ENCODE peak calls at places on chromosomes 7 and 10, in four cellular contexts. K is lower lobe of right lung, P is body of pancreas, R is aorta. H is an unnamed sample. For H3K9me3, the result is how much of the 10 kb centered on the place peaks cover.

GRCh38 chr10:50497758-50498157 is 126.0 kb downstream of the SGMS1 start:
- DNase-seq in P (no peak), K (no peak), R (no peak), H (no peak)

GRCh38 chr10:102302611-102303010 is 57.3 kb downstream of the GBF1 start:
- DNase-seq in P (no peak), K (no peak), R (no peak), H (no peak)

GRCh38 chr10:68302503-68302823 is 29.4 kb upstream of the HNRNPH3 start:
- DNase-seq in K (no peak), R (no peak), P (no peak), H (no peak)

GRCh38 chr7:145431834-145432233 is 596.0 kb upstream of the TPK1 start:
- DNase-seq in K (no peak), R (no peak), P (no peak), H (no peak)

GRCh38 chr10:79904671-79905321 is 44.1 kb downstream of the SFTPD start:
- DNase-seq in K (peak), R (peak), P (peak), H (peak)

GRCh38 chr10:72105098-72105475 is 16.7 kb upstream of the SPOCK2 start:
- DNase-seq in P (no peak), K (no peak), R (no peak), H (no peak)

GRCh38 chr7:1096156-1097119 is 8.5 kb downstream of the GPER1 start:
- DNase-seq in K (peak), R (peak), P (no peak), H (no peak)

GRCh38 chr10:14758994-14759664 is 15.6 kb downstream of the FAM107B start:
- DNase-seq in R (no peak), P (peak), K (no peak), H (no peak)

GRCh38 chr7:152587366-152587765 is 88.6 kb downstream of the XRCC2 start:
- DNase-seq in K (no peak), P (no peak), R (no peak), H (no peak)

GRCh38 chr10:80197972-80198591 is 7.3 kb downstream of the ANXA11 start:
- DNase-seq in R (peak), K (peak), P (peak), H (no peak)

GRCh38 chr7:150663802-150664494 is 21.6 kb upstream of the GIMAP2 start:
- DNase-seq in K (no peak), R (no peak), P (no peak), H (no peak)

GRCh38 chr10:100747826-100748231 is 2.4 kb downstream of the PAX2 start:
- DNase-seq in K (no peak), P (no peak), R (no peak), H (no peak)

GRCh38 chr7:25255603-25256320 is 27.5 kb upstream of the NPVF start:
- DNase-seq in K (no peak), P (peak), R (no peak), H (no peak)

GRCh38 chr10:28906440-28906839 is 229.1 kb downstream of the BAMBI start:
- DNase-seq in P (no peak), K (no peak), R (no peak), H (no peak)

GRCh38 chr7:117019786-117020604 is 66.7 kb downstream of the ST7 start:
- DNase-seq in K (peak), P (peak), R (peak), H (peak)

GRCh38 chr10:3323865-3324498 is 151.4 kb upstream of the PITRM1 start:
- DNase-seq in K (no peak), R (no peak), P (no peak), H (no peak)

GRCh38 chr7:68411742-68412141 is 1186.5 kb upstream of the AUTS2 start:
- DNase-seq in P (no peak), K (no peak), R (no peak), H (no peak)

GRCh38 chr7:8147760-8148463 is 114.1 kb downstream of the ICA1 start:
- DNase-seq in R (no peak), P (no peak), K (no peak), H (peak)

GRCh38 chr7:19116121-19117080 is 1.0 kb downstream of the TWIST1 start:
- DNase-seq in K (no peak), R (peak), P (no peak), H (peak)

GRCh38 chr10:32054087-32054486 is 2.1 kb downstream of the KIF5B start:
- DNase-seq in P (peak), K (no peak), R (no peak), H (no peak)

GRCh38 chr10:125823663-125824251 is 411 bp downstream of the BCCIP start:
- DNase-seq in R (no peak), P (no peak), K (no peak), H (no peak)

GRCh38 chr10:8460626-8461025 is 406.1 kb downstream of the GATA3 start:
- DNase-seq in R (no peak), P (no peak), K (no peak), H (no peak)

GRCh38 chr7:23530901-23531793 is 634 bp downstream of the TRA2A start:
- DNase-seq in P (peak), R (peak), K (peak), H (peak)

GRCh38 chr7:128167791-128168666 is 73.0 kb upstream of the LEP start:
- DNase-seq in R (no peak), P (no peak), K (no peak), H (no peak)

GRCh38 chr7:127819975-127820778 is 168.2 kb downstream of the SND1 start:
- DNase-seq in P (no peak), K (no peak), R (no peak), H (no peak)

DNA sequence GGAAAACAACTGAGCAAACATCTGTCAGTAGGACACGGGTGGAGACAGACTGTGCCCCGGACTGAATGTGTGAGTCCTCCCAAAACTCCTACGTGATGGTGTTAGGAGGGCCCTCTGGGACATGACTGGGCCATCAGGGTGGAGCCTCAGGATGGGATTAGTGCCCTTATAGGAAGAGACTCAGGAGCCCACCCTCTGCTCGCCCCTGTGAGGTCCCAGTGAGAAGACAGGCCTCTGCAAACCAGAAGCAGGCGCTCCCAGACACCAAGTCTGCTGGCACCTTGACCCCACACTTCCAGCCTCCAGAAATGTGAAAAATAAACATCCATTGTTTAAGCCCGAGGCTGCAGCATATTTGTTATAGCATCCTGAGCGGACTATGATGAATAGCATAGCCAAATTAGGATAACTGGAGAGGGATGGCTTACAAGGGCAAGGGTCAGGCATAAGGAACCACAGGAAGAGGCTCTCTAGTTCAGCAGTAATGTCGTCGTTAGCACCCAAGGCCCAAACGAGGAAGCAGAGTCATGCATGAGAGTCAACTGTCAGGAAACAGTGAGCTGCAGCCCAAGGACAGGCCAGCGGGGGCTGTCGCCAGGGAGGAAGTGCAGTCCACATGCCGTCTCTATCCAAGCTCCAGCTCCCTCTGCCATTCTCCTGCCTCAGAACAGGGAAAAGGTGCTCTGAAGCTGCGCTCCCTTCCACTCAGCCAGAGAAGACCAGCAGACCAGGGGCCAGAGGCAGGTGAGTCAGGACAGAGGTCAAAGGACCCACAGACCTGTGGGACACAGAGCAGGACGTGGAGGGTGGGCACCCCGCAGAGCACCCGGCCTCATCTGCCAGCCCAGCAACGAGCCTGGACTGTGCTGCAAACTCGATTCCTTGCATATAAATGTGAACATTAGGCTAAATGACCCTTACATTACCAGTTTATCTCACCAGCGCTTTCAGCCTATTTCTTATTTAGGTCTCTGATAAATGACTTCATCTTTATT is 50.5 kb downstream of the PTPRN2 start:
- DNase-seq in R (peak), P (no peak), K (no peak), H (no peak)
- H3K9me3 ChIP-seq in R (under half), P (under half), K (under half), H (under half)

GRCh38 chr7:112550468-112551060 is 69.8 kb downstream of the LSMEM1 start:
- DNase-seq in K (no peak), P (peak), R (no peak), H (peak)
- H3K9me3 ChIP-seq in K (under half), P (under half), R (under half), H (under half)

GRCh38 chr10:95791425-95791979 is 35.5 kb downstream of the ENTPD1 start:
- DNase-seq in R (no peak), P (no peak), K (no peak), H (no peak)

GRCh38 chr10:95789928-95790327 is 34.0 kb downstream of the ENTPD1 start:
- DNase-seq in P (no peak), R (no peak), K (no peak), H (no peak)

GRCh38 chr10:95792874-95793285 is 36.9 kb downstream of the ENTPD1 start:
- DNase-seq in P (peak), K (no peak), R (peak), H (no peak)

GRCh38 chr10:95792211-95792780 is 36.3 kb downstream of the ENTPD1 start:
- DNase-seq in R (no peak), P (no peak), K (no peak), H (peak)

DNA sequence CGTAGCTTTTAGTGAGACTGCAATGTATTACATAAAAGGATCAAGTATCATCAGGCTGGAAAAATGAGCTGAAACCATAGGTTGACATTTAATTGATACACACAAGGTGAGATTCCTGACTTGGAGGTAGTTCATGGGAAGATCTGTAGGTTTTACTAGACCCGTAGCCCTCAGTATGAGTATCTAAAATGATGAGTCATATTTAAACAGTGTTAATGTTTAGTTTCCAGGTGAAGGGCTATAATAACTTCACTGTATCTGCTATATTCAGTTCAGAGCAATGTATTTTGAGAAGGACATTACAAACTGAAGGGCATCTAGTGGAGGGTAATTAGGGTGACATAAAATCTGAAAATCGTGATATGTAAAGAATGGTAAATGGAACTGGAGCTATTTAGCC is 35.0 kb downstream of the ENTPD1 start:
- DNase-seq in P (no peak), R (no peak), K (no peak), H (no peak)
- H3K9me3 ChIP-seq in P (under half), R (under half), K (under half), H (under half)

DNA sequence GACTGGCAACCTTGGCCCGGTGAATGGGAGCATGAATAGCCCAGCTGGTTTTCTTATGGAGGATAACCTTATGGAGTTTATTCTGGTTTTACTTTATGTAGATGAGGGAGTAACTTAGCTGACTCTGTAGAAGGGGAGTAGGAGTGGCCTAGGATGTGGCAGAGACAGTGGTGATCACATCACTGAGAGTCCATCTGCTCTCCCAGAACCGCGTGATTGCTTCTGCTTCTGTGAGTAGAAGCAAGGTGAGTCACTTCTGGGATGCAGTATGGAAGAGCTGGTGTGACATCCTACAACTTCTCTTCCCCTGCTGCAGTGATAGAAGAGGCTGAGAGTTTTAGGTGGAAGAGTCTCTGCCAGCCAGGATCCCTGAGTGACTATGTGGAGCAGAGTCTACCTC is 129.2 kb downstream of the RPS24 start:
- DNase-seq in P (no peak), K (no peak), R (no peak), H (no peak)
- H3K9me3 ChIP-seq in P (under half), K (under half), R (under half), H (under half)

DNA sequence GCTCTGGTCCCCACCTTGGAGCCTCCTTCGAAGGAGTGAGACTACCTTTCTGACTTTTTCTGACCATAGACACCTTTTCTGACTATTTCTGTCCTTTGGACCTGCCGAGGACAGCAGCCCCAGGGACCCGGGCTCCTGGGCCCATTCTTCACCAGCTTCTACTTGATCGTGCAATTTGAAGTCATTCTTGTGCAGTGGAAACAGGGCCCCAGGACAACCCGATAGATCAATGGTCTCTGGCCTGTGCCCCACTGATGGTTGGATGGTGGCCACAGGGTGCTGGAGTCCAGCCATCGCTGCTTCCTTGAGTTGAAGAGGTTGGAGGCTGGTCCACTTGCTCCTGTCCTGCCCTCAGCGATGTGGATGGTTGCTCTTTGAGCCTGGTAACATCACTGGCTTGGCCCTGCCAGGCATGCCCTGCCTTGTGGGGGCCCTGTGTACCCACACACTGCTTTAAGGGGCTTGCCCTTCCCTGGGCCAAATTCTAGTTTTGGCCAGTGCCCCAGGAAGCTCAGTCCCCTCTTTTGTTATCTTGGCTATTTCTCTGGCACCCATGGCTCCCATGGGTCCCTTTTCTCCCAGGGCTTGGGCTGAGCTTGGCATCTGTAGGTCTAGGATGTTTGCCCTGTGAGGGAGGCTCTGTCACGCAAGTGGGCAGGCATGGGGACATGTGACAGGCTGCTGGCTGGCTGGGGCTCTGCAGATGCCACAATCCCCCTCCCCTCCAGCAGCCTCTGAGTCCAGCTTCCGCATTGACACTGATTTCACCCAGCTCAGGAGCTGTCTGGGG is 375.6 kb upstream of the NUPR2 start:
- DNase-seq in R (no peak), K (no peak), P (no peak), H (no peak)
- H3K9me3 ChIP-seq in R (under half), K (under half), P (under half), H (under half)

DNA sequence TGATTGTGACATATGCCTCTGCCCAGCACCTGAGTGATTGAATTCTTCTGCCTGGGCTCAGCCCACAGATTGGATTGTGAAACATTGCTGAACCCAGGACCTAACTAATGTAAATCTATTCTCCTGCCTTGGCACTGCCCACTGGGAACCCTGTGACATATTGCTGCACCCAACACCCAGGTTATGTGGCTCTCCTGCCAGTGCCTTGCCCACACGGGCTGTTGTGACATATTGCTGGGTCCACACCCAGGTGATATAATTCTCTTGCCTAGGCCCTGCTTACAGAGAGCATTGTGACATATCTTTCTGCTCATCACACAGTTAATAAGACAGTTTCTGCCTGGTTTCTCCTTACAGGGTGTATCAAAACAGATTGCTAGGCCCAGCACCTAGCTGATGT is 50.8 kb upstream of the ZNF680 start:
- DNase-seq in P (no peak), R (no peak), K (no peak), H (no peak)
- H3K9me3 ChIP-seq in P (under half), R (under half), K (under half), H (under half)

GRCh38 chr10:123909866-123910265 is 18.3 kb upstream of the CPXM2 start:
- DNase-seq in P (no peak), R (no peak), K (no peak), H (no peak)

GRCh38 chr10:123912466-123913201 is 21.0 kb upstream of the CPXM2 start:
- DNase-seq in K (no peak), P (no peak), R (no peak), H (no peak)

GRCh38 chr10:123916775-123917174 is 25.2 kb upstream of the CPXM2 start:
- DNase-seq in P (no peak), R (no peak), K (no peak), H (no peak)

GRCh38 chr10:123911866-123912265 is 20.3 kb upstream of the CPXM2 start:
- DNase-seq in K (no peak), R (no peak), P (no peak), H (no peak)

DNA sequence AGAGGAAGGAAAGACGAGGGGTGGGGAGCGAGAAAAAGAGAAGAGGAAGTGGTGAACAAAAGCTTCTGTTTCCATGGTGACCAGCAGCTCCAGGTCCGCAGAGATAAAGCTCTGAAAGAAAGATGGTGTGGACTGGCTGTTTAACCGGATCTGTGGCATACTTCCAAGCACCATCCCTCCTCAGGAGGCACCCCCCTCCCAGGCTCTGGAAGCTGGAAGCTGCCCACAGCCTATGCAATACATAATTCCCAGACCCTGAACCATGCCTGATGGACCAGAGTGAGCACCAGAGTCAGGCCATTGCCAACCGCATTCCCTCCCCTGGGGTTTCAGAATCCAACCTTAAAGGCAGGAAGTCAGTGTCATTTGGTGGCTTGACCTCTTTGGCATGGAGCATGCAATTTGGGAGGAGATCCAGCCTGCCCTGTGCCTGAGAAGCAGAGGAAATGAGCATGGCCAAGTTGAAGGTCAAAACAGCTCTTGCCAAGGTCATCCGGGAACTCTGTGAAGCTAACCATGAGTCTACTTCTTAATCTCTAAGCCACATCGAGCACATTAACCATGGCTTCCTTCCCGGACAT is 22.2 kb upstream of the CPXM2 start:
- DNase-seq in K (no peak), P (peak), R (peak), H (no peak)
- H3K9me3 ChIP-seq in K (under half), P (under half), R (under half), H (under half)

GRCh38 chr7:143117395-143117794 is 14.5 kb upstream of the PIP start:
- DNase-seq in R (no peak), P (no peak), K (no peak), H (no peak)
- H3K9me3 ChIP-seq in R (under half), P (under half), K (under half), H (under half)

H was measured in cardiac muscle cell.